ENCODE peak calls at places on chromosomes 5 and 9, in nine cellular contexts. U, R, H, S, E, N, X, B and Z are unnamed samples.

GRCh38 chr9:90774682-90775081 is 26.9 kb upstream of the SYK start:
- DNase-seq in R (no peak), E (no peak), B (peak; percentile 90), U (no peak), N (no peak), X (no peak), S (no peak), H (no peak), Z (peak; percentile 17)

GRCh38 chr5:123441408-123441807 is 18.2 kb upstream of the CEP120 start:
- DNase-seq in N (no peak), U (no peak), R (no peak), H (no peak), B (no peak), E (no peak), X (no peak), S (no peak), Z (no peak)

GRCh38 chr5:146313027-146313426 is 25.6 kb upstream of the POU4F3 start:
- DNase-seq in H (no peak), U (no peak), N (no peak), E (no peak), S (no peak), X (no peak), R (no peak), B (no peak), Z (no peak)

GRCh38 chr5:71865202-71865601 is 146.1 kb downstream of the CARTPT start:
- DNase-seq in B (no peak), R (no peak), E (no peak), U (no peak), S (no peak), H (no peak), X (no peak), N (no peak), Z (no peak)

GRCh38 chr9:114000063-114000454 is 78.0 kb downstream of the AMBP start:
- DNase-seq in U (no peak), H (no peak), X (no peak), S (no peak), R (no peak), E (peak; percentile 6), B (no peak), N (no peak), Z (no peak)

GRCh38 chr9:93301911-93302525 is 118.1 kb downstream of the WNK2 start:
- DNase-seq in H (no peak), E (peak; percentile 10), U (no peak), X (no peak), S (no peak), R (no peak), N (no peak), B (no peak), Z (peak; percentile 10)

GRCh38 chr9:125680442-125680841 is 26.6 kb downstream of the MAPKAP1 start:
- DNase-seq in X (no peak), U (no peak), E (no peak), N (no peak), H (no peak), B (no peak), R (no peak), S (no peak), Z (no peak)

GRCh38 chr9:127318651-127319167 is 54.1 kb downstream of the GARNL3 start:
- DNase-seq in S (no peak), H (no peak), N (no peak), E (peak; percentile 48), X (no peak), R (no peak), U (no peak), B (no peak), Z (no peak)

GRCh38 chr9:133934512-133935221 is 57.5 kb downstream of the VAV2 start:
- DNase-seq in N (no peak), E (no peak), H (no peak), S (no peak), B (no peak), R (no peak), U (no peak), X (no peak), Z (no peak)

GRCh38 chr5:23445573-23445972 is 61.8 kb upstream of the PRDM9 start:
- DNase-seq in H (no peak), E (no peak), S (no peak), U (no peak), B (no peak), X (no peak), R (no peak), N (no peak), Z (no peak)

GRCh38 chr5:5494489-5495402 is 72.3 kb downstream of the ICE1 start:
- DNase-seq in X (peak; percentile 86), R (no peak), S (peak; percentile 78), U (peak; percentile 55), E (peak; percentile 52), B (peak; percentile 12), N (peak; percentile 52), H (peak; percentile 30), Z (peak; percentile 92)

GRCh38 chr5:126998201-126998631 is 32.1 kb downstream of the MARCHF3 start:
- DNase-seq in R (no peak), H (no peak), B (peak; percentile 35), E (no peak), U (no peak), S (no peak), X (no peak), N (peak; percentile 32), Z (peak; percentile 46)

GRCh38 chr5:91331705-91332104 is 51.4 kb downstream of the ARRDC3 start:
- DNase-seq in U (no peak), N (no peak), S (no peak), H (no peak), E (no peak), R (no peak), X (no peak), B (no peak), Z (no peak)

GRCh38 chr5:132871459-132871858 is 2.0 kb upstream of the LEAP2 start:
- DNase-seq in N (no peak), R (no peak), X (no peak), E (no peak), S (no peak), H (no peak), B (no peak), U (no peak), Z (no peak)
- TF ChIP-seq POLR2A in N (no peak), R (no peak), X (no peak), E (no peak), S (no peak), H (no peak), B (no peak), U (no peak), Z (no peak)

GRCh38 chr5:103472820-103473219 is 89.8 kb downstream of the NUDT12 start:
- DNase-seq in N (no peak), R (peak; percentile 3), H (no peak), U (no peak), X (no peak), B (no peak), E (no peak), S (no peak), Z (no peak)
- TF ChIP-seq CTCF in N (no peak), R (no peak), H (no peak), U (no peak), X (no peak), B (no peak), E (no peak), S (no peak), Z (no peak)

DNA sequence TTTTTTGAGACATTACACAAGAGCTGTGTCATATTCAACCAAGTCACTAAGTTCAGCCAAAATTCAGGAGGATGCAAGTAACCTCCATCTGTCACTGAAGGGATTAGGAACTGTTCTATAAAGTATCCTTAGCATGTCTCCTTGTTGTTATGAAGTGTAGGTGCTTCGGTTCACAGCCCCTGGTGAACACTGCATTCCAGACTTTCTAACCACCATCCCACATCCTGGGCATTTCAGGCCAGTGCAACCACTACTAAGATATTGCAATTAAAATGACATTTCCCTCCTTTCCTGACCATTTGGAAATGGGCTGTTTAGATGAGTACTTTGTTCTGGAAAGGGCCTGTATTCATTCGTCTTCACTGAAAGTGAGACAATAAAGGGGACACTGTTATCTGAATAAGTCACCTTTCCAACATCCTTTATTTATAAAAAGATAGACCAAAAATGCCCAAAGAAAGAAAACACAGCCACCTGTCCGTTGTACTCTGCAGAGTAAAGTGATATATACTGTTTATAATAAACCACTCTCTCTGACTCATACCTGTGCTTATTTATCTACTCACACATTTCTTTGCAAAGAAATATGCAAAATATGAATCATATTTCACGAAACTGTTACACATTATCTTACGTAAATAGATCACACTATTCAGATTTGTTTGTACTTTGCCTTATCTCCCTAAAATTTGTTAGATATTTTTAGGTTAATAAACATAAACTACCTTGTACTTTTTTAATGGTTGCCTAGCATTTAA is 861.9 kb downstream of the CDH18 start:
- DNase-seq in R (no peak), U (no peak), N (no peak), S (no peak), H (no peak), X (no peak), B (no peak), E (no peak), Z (no peak)
- H3K27ac ChIP-seq in R (no peak overlapping the region), U (no peak overlapping the region), N (no peak overlapping the region), S (no peak overlapping the region), H (no peak overlapping the region), X (no peak overlapping the region), B (no peak overlapping the region), E (no peak overlapping the region), Z (no peak overlapping the region)

DNA sequence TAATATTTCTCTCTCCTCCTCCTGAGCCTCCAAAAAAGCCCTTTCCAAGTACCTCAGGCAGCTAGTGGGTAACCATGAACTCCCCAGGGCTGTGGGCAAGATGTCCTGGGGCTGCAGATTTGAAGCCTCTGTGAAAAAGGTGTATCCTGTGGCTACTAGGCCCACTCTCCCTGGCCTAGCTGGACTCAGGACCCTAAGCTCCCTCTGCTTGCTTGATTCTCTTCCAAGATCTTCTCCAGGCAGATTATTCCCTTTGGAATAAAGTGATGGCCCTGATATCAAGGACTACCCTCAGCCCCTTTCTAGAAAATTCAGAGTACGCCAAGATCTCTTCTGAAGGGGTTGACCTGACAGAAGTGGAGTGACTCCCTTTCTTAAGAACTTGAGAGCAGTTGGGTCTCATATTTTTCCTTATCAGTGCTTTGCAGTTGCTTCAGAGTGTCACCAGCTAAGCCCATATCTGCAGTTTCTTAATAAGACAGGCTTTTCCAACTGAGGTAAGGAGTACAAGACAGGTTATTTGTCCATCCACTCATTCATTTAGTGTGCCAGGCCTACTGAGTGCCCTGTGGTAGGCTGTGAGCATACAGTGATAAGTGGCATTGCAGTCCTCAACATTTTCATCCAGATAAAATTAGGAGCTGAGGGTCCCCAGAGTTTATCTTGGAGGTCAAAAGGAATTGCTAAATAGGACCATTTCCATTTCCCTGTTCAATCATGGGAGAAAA is 42.5 kb downstream of the CYSTM1 start:
- DNase-seq in S (no peak), U (no peak), X (no peak), B (no peak), E (no peak), R (no peak), N (no peak), H (no peak), Z (no peak)
- TF ChIP-seq POLR2A in S (no peak), U (no peak), X (no peak), B (no peak), E (no peak), R (no peak), N (no peak), H (no peak), Z (no peak)

DNA sequence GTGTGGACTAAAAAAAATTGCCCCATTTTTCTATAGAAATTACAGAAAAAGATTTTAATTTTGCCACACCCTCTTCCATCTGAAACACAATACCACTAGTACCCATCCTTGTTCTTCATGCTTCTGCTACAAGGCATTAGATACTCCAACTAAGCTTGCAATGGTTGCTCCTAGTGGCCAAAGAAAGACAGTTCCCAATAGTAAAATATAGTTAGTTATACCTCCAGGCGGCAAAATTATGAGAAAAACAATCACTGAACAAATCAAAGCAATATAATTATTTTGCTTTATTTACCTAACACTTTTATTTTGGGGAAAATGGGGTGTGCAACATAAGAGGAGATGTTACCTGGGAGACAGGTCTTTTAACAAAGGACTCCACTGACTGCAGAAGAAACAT is 101.2 kb downstream of the RAPGEF6 start:
- DNase-seq in B (no peak), N (no peak), H (no peak), X (no peak), S (no peak), U (no peak), E (no peak), R (no peak), Z (no peak)
- TF ChIP-seq CTCF in B (no peak), N (no peak), H (peak; percentile 14), X (peak; percentile 13), S (no peak), U (peak; percentile 35), E (no peak), R (no peak), Z (no peak)